ENCODE peak calls at places on chromosomes 11 and 22, in nine cellular contexts. I is heart right ventricle, S is AG04450, C is DND-41, W is caudate nucleus, G is WERI-Rb-1, F is cardiac muscle cell, Z is pancreas, X is tibial artery. E is an unnamed sample.

GRCh38 chr11:76252625-76253024 is 46.3 kb upstream of the WNT11 start:
- DNase-seq in I (no peak), S (no peak), C (no peak), W (no peak), G (no peak), F (no peak), Z (no peak), X (no peak), E (no peak)

GRCh38 chr11:43278302-43278956 is 33.4 kb upstream of the API5 start:
- DNase-seq in I (no peak), S (no peak), C (no peak), W (no peak), G (peak), F (peak), Z (no peak), X (no peak), E (no peak)

GRCh38 chr22:40247976-40248375 is 70.3 kb downstream of the TNRC6B start:
- DNase-seq in I (no peak), S (no peak), C (peak), W (no peak), G (no peak), F (no peak), Z (no peak), X (no peak), E (no peak)

GRCh38 chr22:31097941-31098632 is 9.3 kb downstream of the SELENOM start:
- DNase-seq in I (no peak), S (no peak), C (no peak), W (no peak), G (no peak), F (no peak), Z (no peak), X (no peak), E (no peak)

GRCh38 chr22:36546932-36547331 is 18.0 kb upstream of the EIF3D start:
- DNase-seq in I (no peak), S (peak), C (no peak), W (no peak), G (no peak), F (peak), Z (no peak), X (no peak), E (no peak)

GRCh38 chr11:115383431-115383830 is 120.8 kb downstream of the CADM1 start:
- DNase-seq in I (no peak), S (no peak), C (no peak), W (no peak), G (no peak), F (no peak), Z (no peak), X (no peak), E (no peak)

GRCh38 chr22:33461698-33462434 is 403.7 kb upstream of the SYN3 start:
- DNase-seq in I (no peak), S (no peak), C (no peak), W (no peak), G (no peak), F (no peak), Z (no peak), X (no peak), E (no peak)

GRCh38 chr11:26227311-26227710 is 104.6 kb upstream of the ANO3 start:
- DNase-seq in I (no peak), S (peak), C (no peak), W (no peak), G (no peak), F (peak), Z (no peak), X (no peak), E (no peak)

GRCh38 chr11:10719616-10720015 is 26.1 kb upstream of the IRAG1 start:
- DNase-seq in I (no peak), S (no peak), C (no peak), W (no peak), G (no peak), F (no peak), Z (no peak), X (no peak), E (no peak)

GRCh38 chr11:116232364-116232801 is 540.4 kb downstream of the BUD13 start:
- DNase-seq in I (no peak), S (no peak), C (no peak), W (no peak), G (no peak), F (no peak), Z (no peak), X (no peak), E (no peak)

GRCh38 chr11:61054513-61054912 is 47.8 kb upstream of the CD5 start:
- DNase-seq in I (no peak), S (no peak), C (no peak), W (no peak), G (no peak), F (no peak), Z (no peak), X (no peak), E (no peak)
- H3K27ac ChIP-seq in I (no peak), S (no peak), C (no peak), W (no peak), G (no peak), F (no peak), Z (no peak), X (no peak), E (no peak)

DNA sequence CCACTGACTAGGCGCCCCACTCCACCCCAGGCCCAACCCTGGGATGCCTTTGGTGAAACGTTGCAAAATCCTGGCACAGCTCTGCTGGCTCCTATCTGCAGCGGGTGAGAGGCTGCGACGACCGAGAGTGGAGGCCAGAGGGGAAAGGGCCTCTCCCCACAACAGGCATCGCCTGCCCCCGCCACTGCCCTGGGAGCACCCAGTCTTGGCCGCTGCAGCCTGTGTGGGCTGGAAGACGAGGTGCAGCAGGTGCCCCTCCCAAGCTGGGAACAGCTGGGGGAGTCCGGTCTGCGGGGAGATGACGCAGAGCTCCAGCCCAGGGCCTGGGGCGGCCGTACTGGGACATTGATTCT is 4.2 kb upstream of the PIM3 start:
- DNase-seq in I (no peak), S (no peak), C (no peak), W (no peak), G (no peak), F (no peak), Z (peak), X (no peak), E (no peak)
- H3K27ac ChIP-seq in I (no peak), S (no peak), C (no peak), W (no peak), G (no peak), F (no peak), Z (no peak), X (no peak), E (peak)

GRCh38 chr22:37911273-37911672 is 5.2 kb downstream of the MICALL1 start:
- DNase-seq in I (no peak), S (no peak), C (no peak), W (no peak), G (no peak), F (no peak), Z (no peak), X (no peak), E (no peak)
- H3K27ac ChIP-seq in I (peak), S (no peak), C (no peak), W (no peak), G (peak), F (peak), Z (no peak), X (peak), E (peak)

DNA sequence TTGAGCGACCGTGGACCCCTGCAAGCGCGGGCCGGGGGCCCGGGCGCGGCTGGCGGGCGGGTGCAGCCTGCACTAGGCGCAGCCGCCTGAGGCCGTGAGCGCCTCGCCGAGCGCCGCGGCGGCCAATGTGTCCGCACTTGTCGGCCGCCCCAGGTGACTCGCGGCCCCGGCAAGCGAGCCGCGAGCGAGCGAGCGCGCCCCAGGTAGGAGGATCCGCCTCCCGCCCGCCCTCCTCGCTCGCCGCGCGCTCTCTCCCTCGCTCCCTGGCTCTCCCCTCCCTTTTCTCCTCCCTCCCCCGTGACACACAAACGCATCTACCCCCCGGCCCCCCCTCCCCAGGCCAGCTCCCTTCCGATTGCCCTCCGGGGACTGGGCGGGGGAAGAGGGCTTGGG is at the start of gene WNT7B:
- DNase-seq in I (no peak), S (no peak), C (no peak), W (no peak), G (no peak), F (no peak), Z (peak), X (no peak), E (peak)
- H3K27ac ChIP-seq in I (no peak), S (no peak), C (no peak), W (no peak), G (no peak), F (no peak), Z (no peak), X (no peak), E (no peak)

DNA sequence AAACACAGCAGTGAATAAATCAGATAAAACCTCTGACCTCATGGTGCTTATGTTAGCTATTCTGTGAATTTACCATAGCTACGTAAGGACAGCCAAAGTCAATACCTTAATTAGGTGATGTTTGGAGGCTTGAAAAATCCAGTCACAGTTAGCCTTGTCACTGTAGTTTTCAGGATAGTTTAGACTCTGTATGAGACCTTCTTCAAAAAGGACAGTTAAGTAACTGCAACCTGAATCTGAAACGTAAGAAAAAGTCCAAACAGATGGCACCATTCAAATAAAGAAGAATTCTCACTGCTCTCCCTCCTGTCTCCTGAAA is 11.4 kb downstream of the OVCH2 start:
- DNase-seq in I (no peak), S (no peak), C (no peak), W (no peak), G (no peak), F (no peak), Z (no peak), X (no peak), E (no peak)
- H3K27ac ChIP-seq in I (no peak), S (no peak), C (no peak), W (no peak), G (no peak), F (no peak), Z (no peak), X (no peak), E (no peak)

DNA sequence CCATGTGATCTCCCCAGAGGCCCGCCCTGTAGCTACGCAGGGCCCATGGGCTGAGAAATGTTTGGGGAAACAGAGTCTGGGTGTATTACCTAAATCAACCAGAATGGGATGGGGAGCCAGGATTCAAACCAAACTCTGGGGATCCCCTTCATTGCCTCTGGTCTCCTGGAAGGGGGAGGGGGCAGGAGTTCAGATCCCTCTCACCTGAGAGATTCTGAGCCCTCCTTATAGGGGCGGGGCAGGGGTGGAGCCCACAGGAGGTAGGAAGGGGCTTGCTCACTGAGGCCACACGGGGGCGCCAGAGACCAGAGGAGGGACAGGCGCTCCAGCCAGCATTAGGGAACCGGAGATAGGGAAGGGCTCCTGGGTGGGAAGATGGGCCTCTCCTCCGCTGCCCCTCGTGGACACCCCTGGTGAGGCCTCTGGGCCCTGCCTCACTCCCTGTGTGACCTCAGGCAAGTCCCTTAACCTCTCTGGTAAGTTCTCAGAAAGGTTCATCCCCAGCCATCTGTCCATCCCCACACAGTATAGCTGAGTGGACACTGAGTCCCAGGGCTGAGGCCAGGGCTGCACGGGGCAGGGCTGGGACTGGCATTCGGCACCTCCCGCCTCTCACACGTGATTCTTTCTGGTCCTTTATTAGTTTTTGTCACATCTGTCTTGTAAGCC is 2.7 kb upstream of the CDC42BPG start:
- DNase-seq in I (peak), S (peak), C (peak), W (peak), G (peak), F (peak), Z (peak), X (peak), E (peak)
- H3K27ac ChIP-seq in I (peak), S (peak), C (no peak), W (no peak), G (no peak), F (no peak), Z (no peak), X (peak), E (no peak)

DNA sequence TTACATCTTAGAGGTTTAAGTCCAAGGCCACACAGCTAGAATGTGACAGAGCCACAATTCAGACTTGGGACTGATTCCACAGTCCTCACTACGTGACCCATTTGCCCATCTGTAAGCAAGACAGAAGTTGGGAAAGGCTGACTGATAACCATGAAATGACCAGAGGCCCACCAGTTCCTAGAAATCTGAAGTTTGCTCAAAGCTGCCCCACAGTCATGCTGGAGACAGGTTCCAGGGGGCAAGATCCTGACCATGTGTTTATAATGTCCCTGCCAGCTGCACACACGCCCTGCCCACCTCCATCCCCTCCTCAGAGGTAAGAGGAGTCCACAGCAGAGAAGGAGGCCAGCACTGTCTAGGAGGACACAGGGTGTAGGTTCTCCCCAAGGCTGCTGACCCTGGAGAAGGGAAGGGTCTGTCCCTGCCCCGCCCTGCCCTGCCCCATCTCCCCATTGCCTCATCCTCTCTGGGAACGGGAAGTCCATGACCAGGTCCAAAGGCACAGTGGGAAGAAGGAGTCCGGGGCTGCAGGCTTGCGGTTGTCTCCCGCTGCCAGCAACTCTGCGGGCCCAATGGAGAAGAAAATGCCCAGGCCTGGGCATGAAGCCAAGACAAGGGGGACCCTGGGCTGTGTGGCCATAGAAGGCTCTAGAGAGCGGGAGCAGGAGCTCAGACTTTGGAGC is 11.9 kb upstream of the OAF start:
- DNase-seq in I (no peak), S (no peak), C (no peak), W (no peak), G (no peak), F (no peak), Z (no peak), X (no peak), E (no peak)
- H3K27ac ChIP-seq in I (no peak), S (no peak), C (no peak), W (peak), G (no peak), F (no peak), Z (no peak), X (no peak), E (no peak)

DNA sequence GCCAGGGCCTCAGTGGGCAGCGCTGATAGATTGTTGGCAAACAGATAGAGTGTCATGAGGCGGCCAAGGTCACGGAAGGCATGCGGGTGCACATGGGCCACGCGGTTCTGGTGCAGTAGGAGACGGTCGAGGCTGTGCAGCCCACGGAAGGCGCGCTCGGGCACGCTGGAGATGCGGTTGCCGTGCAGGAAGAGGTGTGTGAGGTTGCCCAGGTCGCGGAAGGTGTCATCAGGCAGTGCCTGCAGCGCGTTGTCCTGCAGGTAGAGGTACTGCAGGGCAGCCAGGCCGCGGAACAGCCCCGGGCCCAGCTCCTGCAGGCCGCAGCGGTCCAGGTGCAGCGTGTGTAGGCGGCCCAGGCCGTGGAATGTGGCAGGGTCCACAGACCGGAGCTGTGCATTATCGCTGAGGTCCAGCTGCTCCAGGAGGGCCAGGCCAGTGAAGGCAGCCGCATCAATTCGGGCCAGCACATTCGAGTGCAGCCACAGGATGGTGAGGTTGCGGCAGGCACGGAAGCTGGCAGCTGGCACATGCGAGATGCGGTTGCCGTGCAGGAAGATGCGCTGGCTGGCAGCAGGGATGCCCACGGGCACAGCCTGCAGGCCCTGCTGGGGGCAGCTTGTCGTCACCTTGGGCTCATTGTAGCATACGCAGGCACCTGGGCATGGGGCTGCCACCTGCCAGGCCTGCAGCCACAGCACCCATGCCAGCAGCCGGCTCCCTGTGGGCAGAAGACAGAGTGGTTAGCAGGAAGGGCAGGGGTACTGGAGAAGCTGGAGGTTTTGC is 25.5 kb downstream of the RTN4R start:
- DNase-seq in I (no peak), S (no peak), C (no peak), W (no peak), G (no peak), F (no peak), Z (no peak), X (no peak), E (no peak)
- H3K27ac ChIP-seq in I (peak), S (no peak), C (peak), W (peak), G (peak), F (no peak), Z (no peak), X (no peak), E (no peak)

E was measured in lung.